ENCODE peak calls at places on chromosomes 3 and 15, in five cellular contexts. V is mesenchymal stem cell, R is IMR-90, H is H1, Z is trophoblast cell. I is an unnamed sample.

GRCh38 chr3:24119321-24119751 is 174.2 kb downstream of the NR1D2 start:
- DNase-seq in V (peak; percentile 36), R (peak; percentile 67), H (no peak), Z (no peak), I (no peak)

GRCh38 chr3:94082412-94082937 is 19.6 kb downstream of the NSUN3 start:
- DNase-seq in V (no peak), R (no peak), H (no peak), Z (no peak), I (no peak)

GRCh38 chr3:149414557-149415231 is 37.2 kb upstream of the TM4SF1 start:
- DNase-seq in V (peak; percentile 63), R (no peak), H (no peak), Z (no peak), I (no peak)

GRCh38 chr15:73747847-73748605 is 5.1 kb downstream of the INSYN1 start:
- DNase-seq in V (no peak), R (no peak), H (no peak), Z (no peak), I (no peak)

GRCh38 chr15:94840794-94841587 is 609.6 kb downstream of the MCTP2 start:
- DNase-seq in V (peak; percentile 26), R (peak; percentile 0), H (no peak), Z (no peak), I (no peak)

GRCh38 chr3:192812736-192813383 is 85.5 kb upstream of the FGF12 start:
- DNase-seq in V (peak; percentile 78), R (peak; percentile 70), H (no peak), Z (peak; percentile 47), I (peak; percentile 56)

GRCh38 chr3:179279294-179279693 is 28.4 kb upstream of the KCNMB3 start:
- DNase-seq in V (no peak), R (no peak), H (no peak), Z (no peak), I (no peak)

GRCh38 chr15:81024265-81024875 is 23.6 kb downstream of the TLNRD1 start:
- DNase-seq in V (no peak), R (no peak), H (no peak), Z (no peak), I (no peak)

GRCh38 chr3:43287514-43287913 is 1.2 kb downstream of the SNRK start:
- DNase-seq in V (no peak), R (peak; percentile 5), H (no peak), Z (no peak), I (no peak)

GRCh38 chr3:37545479-37545878 is 316.2 kb upstream of the CTDSPL start:
- DNase-seq in V (no peak), R (no peak), H (no peak), Z (no peak), I (no peak)

GRCh38 chr3:190036631-190037030 is 84.1 kb downstream of the P3H2 start:
- DNase-seq in V (peak; percentile 88), R (peak; percentile 80), H (no peak), Z (no peak), I (no peak)

GRCh38 chr3:69411331-69411730 is 25.4 kb upstream of the FRMD4B start:
- DNase-seq in V (no peak), R (peak; percentile 14), H (no peak), Z (no peak), I (no peak)

GRCh38 chr15:98163319-98164030 is 203.0 kb downstream of the ARRDC4 start:
- DNase-seq in V (no peak), R (no peak), H (no peak), Z (no peak), I (no peak)

GRCh38 chr3:181454451-181455027 is 257.2 kb upstream of the SOX2 start:
- DNase-seq in V (no peak), R (no peak), H (no peak), Z (no peak), I (no peak)

GRCh38 chr3:196650740-196651311 is 11.3 kb downstream of the NRROS start:
- DNase-seq in V (peak; percentile 97), R (peak; percentile 98), H (no peak), Z (no peak), I (no peak)

GRCh38 chr3:186880392-186880791 is 37.9 kb downstream of the ADIPOQ start:
- DNase-seq in V (no peak), R (no peak), H (no peak), Z (no peak), I (no peak)

GRCh38 chr3:37768107-37768809 is 93.4 kb upstream of the CTDSPL start:
- DNase-seq in V (peak; percentile 20), R (peak; percentile 37), H (no peak), Z (peak; percentile 2), I (no peak)

GRCh38 chr3:11548721-11549131 is 95.0 kb downstream of the VGLL4 start:
- DNase-seq in V (peak; percentile 78), R (peak; percentile 73), H (no peak), Z (no peak), I (no peak)

GRCh38 chr15:71804695-71805470 is 5.5 kb upstream of the NR2E3 start:
- DNase-seq in V (no peak), R (no peak), H (no peak), Z (no peak), I (no peak)

GRCh38 chr3:94946683-94947082 is 883.8 kb downstream of the NSUN3 start:
- DNase-seq in V (no peak), R (no peak), H (no peak), Z (no peak), I (no peak)

GRCh38 chr3:16800361-16800760 is 84.4 kb upstream of the PLCL2 start:
- DNase-seq in V (no peak), R (no peak), H (no peak), Z (peak; percentile 62), I (no peak)

GRCh38 chr3:45100998-45101407 is 45.2 kb downstream of the CDCP1 start:
- DNase-seq in V (peak; percentile 95), R (peak; percentile 74), H (no peak), Z (no peak), I (no peak)

GRCh38 chr3:99559196-99559595 is 79.2 kb upstream of the COL8A1 start:
- DNase-seq in V (no peak), R (no peak), H (no peak), Z (no peak), I (no peak)

GRCh38 chr3:121269389-121269788 is 276.4 kb downstream of the POLQ start:
- DNase-seq in V (no peak), R (no peak), H (no peak), Z (no peak), I (no peak)

GRCh38 chr3:53705024-53705750 is 141.0 kb downstream of the CHDH start:
- DNase-seq in V (no peak), R (no peak), H (peak; percentile 39), Z (no peak), I (no peak)

GRCh38 chr15:98889930-98890695 is 117.5 kb downstream of the PGPEP1L start:
- DNase-seq in V (peak; percentile 95), R (peak; percentile 95), H (no peak), Z (peak; percentile 71), I (no peak)

GRCh38 chr3:126654571-126655393 is at the start of gene TXNRD3:
- DNase-seq in V (peak; percentile 70), R (peak; percentile 49), H (peak; percentile 83), Z (peak; percentile 89), I (peak; percentile 48)

GRCh38 chr3:123099331-123100191 is 32.7 kb downstream of the PDIA5 start:
- DNase-seq in V (no peak), R (no peak), H (no peak), Z (no peak), I (no peak)
- H4K91ac ChIP-seq in V (no peak overlapping the region), R (no peak overlapping the region), H (peak overlapping the region; percentile 49), Z (peak overlapping the region; percentile 75), I (no peak overlapping the region)

DNA sequence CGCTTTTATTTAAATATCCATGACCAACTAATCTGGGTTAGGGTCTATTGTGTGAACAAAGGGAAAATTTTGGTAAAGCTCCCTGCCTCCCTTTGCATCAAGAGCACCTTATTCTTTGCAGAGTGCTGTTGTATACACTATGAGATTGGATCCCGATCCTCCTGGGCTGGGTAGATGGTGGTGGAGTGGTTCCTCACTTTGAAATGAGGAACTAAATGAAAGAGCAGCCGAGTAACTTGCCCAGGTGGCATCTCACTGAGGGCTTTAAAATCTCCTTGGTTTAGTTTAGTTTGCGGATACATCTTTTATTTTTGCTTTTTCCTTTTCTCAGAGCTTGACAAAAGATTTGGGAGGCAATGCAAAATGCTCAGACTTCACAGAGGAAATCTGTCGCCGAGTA is 19.4 kb downstream of the IDH3A start:
- DNase-seq in V (no peak), R (no peak), H (no peak), Z (no peak), I (no peak)
- H3K36me3 ChIP-seq in V (peaks cover 35% of the 10 kb centered on the region), R (peaks cover 40% of the 10 kb centered on the region), H (peaks cover 3% of the 10 kb centered on the region), Z (peaks cover 22% of the 10 kb centered on the region), I (peaks cover 5% of the 10 kb centered on the region)

DNA sequence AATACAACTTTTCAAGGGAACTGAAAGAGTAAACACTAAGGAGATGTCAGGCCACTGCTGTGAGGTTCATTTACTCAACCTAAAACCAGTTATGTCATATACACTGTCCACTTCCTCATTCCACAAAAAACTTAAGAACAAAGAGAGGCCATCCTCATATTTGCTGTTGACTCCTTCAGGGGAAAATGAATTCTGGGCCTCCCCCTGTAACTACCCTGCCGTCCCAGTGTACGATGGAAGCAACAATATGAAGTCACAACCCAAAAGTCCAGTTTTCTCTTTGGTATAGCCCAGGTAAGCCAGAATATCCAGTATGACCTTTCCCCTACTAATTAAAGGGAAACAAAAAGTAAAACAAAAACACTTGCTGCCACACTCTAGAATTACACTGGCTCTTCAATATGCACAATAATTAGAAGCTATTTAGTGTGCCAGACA is 16.2 kb downstream of the CEP152 start:
- DNase-seq in V (no peak), R (peak; percentile 17), H (no peak), Z (peak; percentile 2), I (no peak)
- H2AFZ ChIP-seq in V (no peak overlapping the region), R (peak overlapping the region; percentile 40), H (no peak overlapping the region), Z (peak overlapping the region; percentile 66), I (no peak overlapping the region)

GRCh38 chr3:4778740-4779139 is 200.5 kb upstream of the BHLHE40 start:
- DNase-seq in V (no peak), R (no peak), H (no peak), Z (no peak), I (no peak)

GRCh38 chr3:4780545-4780957 is 198.7 kb upstream of the BHLHE40 start:
- DNase-seq in V (no peak), R (no peak), H (no peak), Z (no peak), I (no peak)

GRCh38 chr3:4776980-4777581 is 202.2 kb upstream of the BHLHE40 start:
- DNase-seq in V (peak; percentile 65), R (no peak), H (no peak), Z (peak; percentile 13), I (no peak)

GRCh38 chr3:4776399-4776979 is 202.7 kb upstream of the BHLHE40 start:
- DNase-seq in V (no peak), R (no peak), H (no peak), Z (no peak), I (no peak)

DNA sequence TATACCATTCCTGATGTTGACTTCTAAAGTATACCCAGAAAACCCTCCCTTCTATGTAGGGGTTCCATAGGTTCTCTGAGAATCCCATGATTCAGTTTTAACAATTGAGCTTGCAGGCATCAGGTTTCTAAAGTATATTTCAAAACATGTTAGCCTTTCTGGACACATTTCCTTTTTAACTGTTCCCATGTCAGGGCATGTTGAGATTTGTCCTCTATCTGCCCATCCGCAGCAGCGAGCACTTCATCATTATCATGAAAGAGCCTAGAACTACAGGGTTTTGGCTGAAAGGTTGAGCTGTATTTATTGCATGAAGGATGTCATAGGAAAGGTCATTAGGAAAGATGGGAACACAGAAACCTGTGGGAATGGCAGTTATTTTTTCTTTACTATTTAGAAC is 201.1 kb upstream of the BHLHE40 start:
- DNase-seq in V (no peak), R (no peak), H (no peak), Z (no peak), I (no peak)
- H4K91ac ChIP-seq in V (no peak overlapping the region), R (no peak overlapping the region), H (no peak overlapping the region), Z (no peak overlapping the region), I (no peak overlapping the region)

I was measured in neuronal stem cell.